ENCODE peak calls at places on chromosomes 5 and 9, in four cellular contexts. G is GM12878, U is HepG2, Y is K562. W is an unnamed sample. For H3K27me3, the result is how much of the 10 kb centered on the place peaks cover.

GRCh38 chr5:57335092-57335491 is 147.5 kb downstream of the ACTBL2 start:
- DNase-seq in G (no peak), U (peak), Y (no peak), W (no peak)

GRCh38 chr9:122536138-122536537 is 9.0 kb upstream of the OR1N1 start:
- DNase-seq in G (no peak), U (no peak), Y (no peak), W (no peak)

GRCh38 chr5:68141494-68141893 is 74.1 kb upstream of the PIK3R1 start:
- DNase-seq in G (peak), U (no peak), Y (no peak), W (no peak)

GRCh38 chr9:131813116-131813515 is 73.2 kb upstream of the RAPGEF1 start:
- DNase-seq in G (no peak), U (no peak), Y (no peak), W (no peak)

GRCh38 chr5:143582869-143583268 is 179.4 kb upstream of the NR3C1 start:
- DNase-seq in G (no peak), U (no peak), Y (no peak), W (no peak)

GRCh38 chr5:96236051-96236450 is 197.0 kb downstream of the PCSK1 start:
- DNase-seq in G (no peak), U (no peak), Y (no peak), W (no peak)

GRCh38 chr5:74945561-74946165 is 79.5 kb upstream of the FAM169A start:
- DNase-seq in G (peak), U (no peak), Y (no peak), W (no peak)

GRCh38 chr5:153594785-153595184 is 104.3 kb downstream of the GRIA1 start:
- DNase-seq in G (no peak), U (no peak), Y (no peak), W (no peak)

GRCh38 chr5:54518146-54519082 is 855 bp downstream of the SNX18 start:
- DNase-seq in G (no peak), U (no peak), Y (peak), W (peak)

GRCh38 chr5:109833946-109834345 is 144.2 kb downstream of the MAN2A1 start:
- DNase-seq in G (no peak), U (no peak), Y (no peak), W (no peak)

GRCh38 chr5:31768784-31769183 is 129.9 kb downstream of the PDZD2 start:
- DNase-seq in G (no peak), U (no peak), Y (no peak), W (no peak)

GRCh38 chr9:113241161-113241560 is 19.8 kb downstream of the SLC31A1 start:
- DNase-seq in G (no peak), U (no peak), Y (no peak), W (no peak)

GRCh38 chr5:121273818-121274433 is 577.8 kb upstream of the FTMT start:
- DNase-seq in G (no peak), U (peak), Y (peak), W (no peak)

GRCh38 chr5:73682176-73682575 is 56.2 kb downstream of the ARHGEF28 start:
- DNase-seq in G (no peak), U (no peak), Y (no peak), W (no peak)

GRCh38 chr9:133916159-133916541 is 76.0 kb downstream of the VAV2 start:
- DNase-seq in G (no peak), U (no peak), Y (no peak), W (no peak)

GRCh38 chr9:86706391-86706790 is 240.9 kb downstream of the GAS1 start:
- DNase-seq in G (no peak), U (no peak), Y (no peak), W (no peak)

GRCh38 chr5:118701796-118702195 is 286.6 kb downstream of the DTWD2 start:
- DNase-seq in G (no peak), U (no peak), Y (no peak), W (no peak)

GRCh38 chr9:81814404-81814793 is 113.8 kb upstream of the SPATA31D4 start:
- DNase-seq in G (no peak), U (peak), Y (no peak), W (no peak)

GRCh38 chr5:171442287-171443042 is 23.0 kb downstream of the FGF18 start:
- DNase-seq in G (no peak), U (no peak), Y (peak), W (no peak)

GRCh38 chr5:111645303-111645838 is 111.6 kb downstream of the NREP start:
- DNase-seq in G (no peak), U (no peak), Y (no peak), W (no peak)

GRCh38 chr5:59768204-59769040 is 125.1 kb downstream of the PDE4D start:
- DNase-seq in G (no peak), U (peak), Y (no peak), W (peak)

GRCh38 chr5:37740331-37741066 is 99.3 kb downstream of the GDNF start:
- DNase-seq in G (no peak), U (no peak), Y (no peak), W (no peak)

GRCh38 chr9:108035485-108035884 is 545.9 kb upstream of the KLF4 start:
- DNase-seq in G (no peak), U (no peak), Y (no peak), W (no peak)

GRCh38 chr9:88998506-88998905 is 7.2 kb downstream of the S1PR3 start:
- DNase-seq in G (no peak), U (no peak), Y (no peak), W (no peak)

GRCh38 chr5:69217154-69217731 is 17.4 kb upstream of the CDK7 start:
- DNase-seq in G (peak), U (no peak), Y (peak), W (peak)

GRCh38 chr5:17020586-17021362 is 84.7 kb upstream of the MYO10 start:
- DNase-seq in G (no peak), U (no peak), Y (no peak), W (no peak)

GRCh38 chr9:25724424-25724823 is 46.2 kb upstream of the TUSC1 start:
- DNase-seq in G (no peak), U (no peak), Y (no peak), W (no peak)

GRCh38 chr9:38358390-38359296 is 33.9 kb upstream of the ALDH1B1 start:
- DNase-seq in G (no peak), U (peak), Y (no peak), W (no peak)

GRCh38 chr5:82591021-82591515 is 312.9 kb upstream of the RPS23 start:
- DNase-seq in G (no peak), U (no peak), Y (no peak), W (no peak)

GRCh38 chr9:80242022-80242421 is 670.3 kb downstream of the TLE4 start:
- DNase-seq in G (no peak), U (no peak), Y (no peak), W (no peak)

GRCh38 chr5:6604946-6605345 is 27.9 kb downstream of the NSUN2 start:
- DNase-seq in G (no peak), U (no peak), Y (no peak), W (no peak)

GRCh38 chr9:79542735-79543504 is 28.8 kb upstream of the TLE4 start:
- DNase-seq in G (no peak), U (no peak), Y (no peak), W (no peak)

GRCh38 chr9:2241461-2241874 is 226.3 kb downstream of the SMARCA2 start:
- DNase-seq in G (no peak), U (no peak), Y (peak), W (peak)

GRCh38 chr5:96781031-96781733 is 26.6 kb downstream of the ERAP1 start:
- DNase-seq in G (no peak), U (no peak), Y (no peak), W (no peak)

GRCh38 chr9:18474778-18475177 is 825 bp downstream of the ADAMTSL1 start:
- DNase-seq in G (no peak), U (no peak), Y (no peak), W (no peak)

DNA sequence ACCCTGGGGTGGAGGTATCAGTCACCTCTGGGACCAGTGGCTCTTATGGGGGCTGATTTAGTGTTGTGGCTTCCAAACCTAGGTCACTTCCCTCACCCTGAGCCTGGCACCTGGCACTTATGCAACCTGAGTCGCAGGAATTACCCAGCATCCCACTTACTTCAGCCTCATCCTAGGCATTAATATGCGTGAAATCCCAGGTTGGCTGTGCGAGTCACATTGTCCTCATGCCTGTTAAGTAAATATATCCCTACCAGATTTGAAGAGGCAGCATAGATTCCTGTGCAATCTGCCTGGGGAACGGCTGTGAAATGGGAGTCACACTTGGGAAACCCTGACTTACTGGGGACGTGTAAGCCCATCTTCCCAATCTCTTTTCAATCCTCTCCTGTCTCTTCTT is 42.7 kb upstream of the AKNA start:
- DNase-seq in G (no peak), U (no peak), Y (no peak), W (no peak)
- TF ChIP-seq ZBTB33 in G (no peak), U (no peak), Y (no peak), W (no peak)

DNA sequence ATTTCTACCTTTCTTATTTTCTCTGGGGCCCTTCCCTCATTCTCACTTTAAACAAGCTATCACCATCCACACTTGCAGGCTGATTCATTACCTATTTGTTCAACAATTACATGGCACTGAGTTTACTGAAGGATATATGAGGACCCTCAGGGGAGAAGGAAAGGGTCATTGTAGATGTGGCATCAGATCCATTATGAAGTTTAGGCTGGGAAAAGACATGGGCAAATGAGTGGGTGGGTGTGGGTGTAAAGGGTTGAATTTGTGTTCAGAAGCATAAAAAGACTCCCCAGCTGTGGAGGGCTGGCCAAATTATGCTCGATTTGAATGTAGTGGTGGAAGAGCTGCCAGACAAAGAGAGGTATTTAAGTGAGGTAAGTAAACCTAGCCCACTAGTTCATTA is 55.9 kb upstream of the MTAP start:
- DNase-seq in G (no peak), U (no peak), Y (no peak), W (no peak)
- H3K27me3 ChIP-seq in G (under half), U (under half), Y (under half), W (under half)

DNA sequence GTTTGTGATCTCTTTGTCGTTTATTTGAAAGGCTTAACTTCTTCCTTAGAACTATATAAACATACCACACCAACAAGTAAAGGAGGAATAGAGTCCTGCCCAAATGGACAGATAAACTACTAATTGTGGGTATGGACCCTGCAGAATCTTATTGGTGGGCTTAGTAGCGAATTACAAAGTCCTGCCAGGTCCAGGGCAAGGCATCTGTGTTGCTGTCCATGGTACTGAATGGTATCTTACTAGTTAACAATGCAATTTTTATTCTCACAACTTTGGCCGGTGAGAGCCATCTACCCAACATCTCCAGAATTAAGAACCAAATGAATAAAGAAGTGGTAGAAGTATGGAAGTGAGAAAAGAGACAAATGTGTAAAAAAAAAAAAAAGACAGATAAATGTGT is 1782.4 kb upstream of the WWC1 start:
- DNase-seq in G (no peak), U (no peak), Y (peak), W (no peak)
- TF ChIP-seq SMC3 in G (no peak), U (no peak), Y (no peak), W (no peak)

GRCh38 chr5:77398458-77398857 is 93.7 kb downstream of the WDR41 start:
- DNase-seq in G (no peak), U (no peak), Y (no peak), W (no peak)
- TF ChIP-seq ZBTB33 in G (no peak), U (no peak), Y (no peak), W (no peak)

GRCh38 chr5:135035678-135036030 is 1.6 kb upstream of the PITX1 start:
- DNase-seq in G (no peak), U (no peak), Y (no peak), W (no peak)
- H3K27me3 ChIP-seq in G (under half), U (under half), Y (under half), W (half or more)

GRCh38 chr5:80269991-80270438 is 14.2 kb upstream of the SERINC5 start:
- DNase-seq in G (no peak), U (no peak), Y (no peak), W (no peak)

GRCh38 chr5:80276186-80276585 is 20.3 kb upstream of the SERINC5 start:
- DNase-seq in G (no peak), U (no peak), Y (no peak), W (no peak)

DNA sequence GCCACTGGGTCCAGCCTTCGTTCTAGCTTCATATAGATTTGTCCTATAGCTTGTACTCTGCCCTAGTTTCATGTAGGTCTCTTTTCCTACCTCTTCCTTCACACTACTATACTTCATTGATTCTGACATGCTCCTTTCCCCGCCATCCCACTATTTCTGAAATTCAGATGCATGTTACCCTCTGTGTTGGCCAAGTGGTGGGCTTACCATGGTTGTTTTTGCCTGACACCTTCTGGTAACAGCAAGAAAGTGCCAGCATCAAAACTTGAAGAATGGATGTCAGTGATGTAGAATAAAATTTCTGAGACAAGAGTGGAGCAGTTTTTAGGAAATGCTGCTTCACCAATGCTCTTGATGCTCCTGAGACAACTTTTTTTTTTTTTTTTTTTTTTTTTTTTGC is 19.5 kb upstream of the SERINC5 start:
- DNase-seq in G (no peak), U (peak), Y (no peak), W (peak)
- TF ChIP-seq SMC3 in G (peak), U (peak), Y (peak), W (peak)

GRCh38 chr9:665296-665695 is 176.2 kb upstream of the DMRT1 start:
- DNase-seq in G (no peak), U (no peak), Y (no peak), W (no peak)

GRCh38 chr9:655875-656274 is 185.6 kb upstream of the DMRT1 start:
- DNase-seq in G (no peak), U (no peak), Y (no peak), W (no peak)

GRCh38 chr9:659286-659685 is 182.2 kb upstream of the DMRT1 start:
- DNase-seq in G (no peak), U (no peak), Y (no peak), W (no peak)

GRCh38 chr9:656918-657583 is 184.4 kb upstream of the DMRT1 start:
- DNase-seq in G (no peak), U (no peak), Y (no peak), W (no peak)

GRCh38 chr9:660227-660626 is 181.3 kb upstream of the DMRT1 start:
- DNase-seq in G (no peak), U (no peak), Y (no peak), W (no peak)
- TF ChIP-seq ZBTB33 in G (no peak), U (no peak), Y (no peak), W (no peak)

DNA sequence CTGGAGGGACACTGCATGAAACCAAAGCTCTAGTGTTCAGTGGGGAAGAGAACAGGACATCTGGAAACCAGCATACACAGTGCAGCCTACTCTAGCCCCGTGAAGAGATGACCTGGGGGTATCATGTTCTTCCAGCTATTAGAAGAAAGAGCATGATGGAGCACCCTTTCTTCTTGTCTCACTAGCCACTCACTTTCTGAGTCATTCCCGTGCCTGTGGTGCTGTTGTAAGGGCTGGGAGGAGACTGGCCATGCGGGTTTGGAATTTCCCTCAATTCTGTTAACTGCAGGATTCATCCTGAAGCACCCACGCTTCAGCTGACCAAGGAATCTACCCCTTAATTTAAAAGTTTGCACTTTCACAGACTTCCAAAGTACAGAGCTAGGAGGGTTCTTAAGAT is 137.0 kb downstream of the COL23A1 start:
- DNase-seq in G (no peak), U (no peak), Y (peak), W (no peak)
- H3K27me3 ChIP-seq in G (under half), U (under half), Y (under half), W (under half)

DNA sequence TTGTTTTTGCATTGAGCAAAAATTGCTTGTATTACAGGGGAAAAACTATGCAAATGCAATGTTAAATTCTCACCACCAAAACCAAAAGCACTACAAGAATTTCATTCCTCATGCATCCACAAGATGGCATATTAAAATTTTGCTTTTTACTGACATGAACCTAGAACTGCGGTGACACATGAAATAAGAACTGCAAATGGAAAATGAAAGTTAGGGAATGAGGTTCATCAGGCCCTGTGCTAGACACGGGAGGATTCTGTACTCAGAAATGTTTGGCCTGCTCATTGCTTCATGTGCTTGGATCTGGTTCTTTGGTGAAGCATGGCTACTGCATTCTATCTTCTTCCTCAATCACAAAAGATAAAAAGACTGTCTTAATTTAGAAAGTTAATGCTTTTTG is 9.1 kb upstream of the RFK start:
- DNase-seq in G (peak), U (peak), Y (no peak), W (peak)
- TF ChIP-seq SMC3 in G (peak), U (peak), Y (peak), W (peak)

GRCh38 chr9:124771867-124772621 is 933 bp upstream of the NR6A1 start:
- DNase-seq in G (no peak), U (peak), Y (peak), W (peak)
- TF ChIP-seq ZBTB33 in G (no peak), U (no peak), Y (no peak), W (no peak)